ENCODE peak calls at places on chromosomes 13 and 19, in six cellular contexts. O is GF-D8; J is astrocyte of the cerebellum; K is stimulated activated CD8-positive, alpha-beta memory T cell treated with anti-CD3 and anti-CD28 coated beads, Interleukin-7, amount 100 ng/mL, for 48 hours; S is activated naive CD8-positive, alpha-beta T cell treated with anti-CD3 and anti-CD28 coated beads, Interleukin-2, amount 50 U/mL, for 24 hours; T is HTR-8/SVneo. Z is an unnamed sample.

GRCh38 chr13:78601124-78601885 is 2.0 kb downstream of the POU4F1 start:
- DNase-seq in O (no peak), J (no peak), K (no peak), S (no peak), T (no peak), Z (no peak)

GRCh38 chr19:52923782-52924593 is 760 bp upstream of the ZNF888 start:
- DNase-seq in O (peak), J (no peak), K (no peak), S (no peak), T (no peak), Z (no peak)

GRCh38 chr19:2253106-2254051 is 2.8 kb downstream of the JSRP1 start:
- DNase-seq in O (peak), J (no peak), K (no peak), S (peak), T (no peak), Z (no peak)

GRCh38 chr19:29547981-29548380 is 22.2 kb downstream of the VSTM2B start:
- DNase-seq in O (no peak), J (no peak), K (no peak), S (no peak), T (no peak), Z (no peak)

GRCh38 chr13:27440408-27440807 is 10.0 kb downstream of the MTIF3 start:
- DNase-seq in O (no peak), J (no peak), K (no peak), S (no peak), T (no peak), Z (no peak)

GRCh38 chr13:30477346-30478235 is 11.9 kb upstream of the HMGB1 start:
- DNase-seq in O (peak), J (no peak), K (no peak), S (no peak), T (no peak), Z (no peak)

GRCh38 chr19:10744222-10744847 is 26.5 kb downstream of the DNM2 start:
- DNase-seq in O (no peak), J (no peak), K (no peak), S (no peak), T (no peak), Z (no peak)

GRCh38 chr13:98144501-98145350 is 1.8 kb downstream of the FARP1 start:
- DNase-seq in O (no peak), J (no peak), K (no peak), S (no peak), T (no peak), Z (no peak)

GRCh38 chr13:99354371-99354951 is 47.3 kb upstream of the GPR183 start:
- DNase-seq in O (no peak), J (no peak), K (no peak), S (no peak), T (no peak), Z (no peak)

GRCh38 chr19:50272263-50272897 is 56.8 kb downstream of the KCNC3 start:
- DNase-seq in O (no peak), J (no peak), K (no peak), S (no peak), T (no peak), Z (no peak)

GRCh38 chr13:112069727-112070300 is 2.9 kb downstream of the SOX1 start:
- DNase-seq in O (no peak), J (no peak), K (no peak), S (no peak), T (no peak), Z (no peak)

GRCh38 chr13:97856001-97856675 is 97.3 kb upstream of the IPO5 start:
- DNase-seq in O (no peak), J (no peak), K (no peak), S (no peak), T (no peak), Z (no peak)

GRCh38 chr13:97142452-97142851 is 79.7 kb upstream of the MBNL2 start:
- DNase-seq in O (no peak), J (no peak), K (no peak), S (no peak), T (no peak), Z (no peak)

GRCh38 chr13:29676941-29677452 is 81.5 kb upstream of the SLC7A1 start:
- DNase-seq in O (no peak), J (no peak), K (no peak), S (no peak), T (no peak), Z (no peak)

GRCh38 chr19:49809987-49810389 is 3.1 kb downstream of the FUZ start:
- DNase-seq in O (no peak), J (no peak), K (no peak), S (no peak), T (no peak), Z (no peak)

GRCh38 chr19:10390652-10391286 is 10.4 kb upstream of the TYK2 start:
- DNase-seq in O (no peak), J (peak), K (peak), S (peak), T (peak), Z (no peak)

GRCh38 chr19:18861235-18861634 is 29.5 kb downstream of the UPF1 start:
- DNase-seq in O (no peak), J (no peak), K (no peak), S (no peak), T (no peak), Z (no peak)

GRCh38 chr13:64556391-64556790 is 2673.7 kb downstream of the PCDH9 start:
- DNase-seq in O (no peak), J (peak), K (no peak), S (no peak), T (peak), Z (peak)

GRCh38 chr19:16739546-16739945 is 19.9 kb downstream of the NWD1 start:
- DNase-seq in O (no peak), J (no peak), K (no peak), S (no peak), T (no peak), Z (no peak)

GRCh38 chr19:17326595-17326966 is 8.1 kb downstream of the ANO8 start:
- DNase-seq in O (no peak), J (no peak), K (no peak), S (no peak), T (no peak), Z (no peak)

GRCh38 chr19:48867119-48867921 is 1.1 kb downstream of the PLEKHA4 start:
- DNase-seq in O (no peak), J (no peak), K (no peak), S (no peak), T (no peak), Z (no peak)

GRCh38 chr13:100497394-100497793 is 91.2 kb downstream of the GGACT start:
- DNase-seq in O (no peak), J (peak), K (no peak), S (no peak), T (no peak), Z (no peak)

GRCh38 chr19:38837656-38838121 is 6.1 kb upstream of the ECH1 start:
- DNase-seq in O (no peak), J (no peak), K (no peak), S (no peak), T (no peak), Z (no peak)

GRCh38 chr13:54687173-54687572 is 1658.6 kb downstream of the OLFM4 start:
- DNase-seq in O (no peak), J (no peak), K (no peak), S (no peak), T (no peak), Z (no peak)

GRCh38 chr19:55209430-55210119 is at the start of gene PTPRH:
- DNase-seq in O (no peak), J (no peak), K (no peak), S (no peak), T (no peak), Z (no peak)

GRCh38 chr19:38134538-38135149 is 89.4 kb downstream of the DPF1 start:
- DNase-seq in O (no peak), J (no peak), K (peak), S (peak), T (no peak), Z (no peak)

GRCh38 chr19:7550987-7551761 is 15.7 kb downstream of the PNPLA6 start:
- DNase-seq in O (no peak), J (peak), K (peak), S (peak), T (peak), Z (no peak)

Z was measured in SK-N-MC.